ENCODE peak calls at places on chromosomes 7 and 10, in nine cellular contexts. U is NCI-H460; M is ELF-1; J is NCI-H2171 treated with DMSO at 0.1 percent for 48 hours; B is iPS DF 19.7; W is EL; X is kidney; D is CD4-positive, CD25-positive, alpha-beta regulatory T cell; L is effector memory CD8-positive, alpha-beta T cell. O is an unnamed sample.

GRCh38 chr7:110003827-110004226 is 1087.1 kb upstream of the LRRN3 start:
- DNase-seq in J (peak; percentile 15), L (no peak), X (no peak), D (no peak), W (no peak), U (no peak), B (no peak), M (no peak), O (no peak)

GRCh38 chr10:114713525-114713924 is 55.5 kb upstream of the ABLIM1 start:
- DNase-seq in J (no peak), X (no peak), W (no peak), L (no peak), D (no peak), B (no peak), M (no peak), U (no peak), O (no peak)

GRCh38 chr7:155796381-155797261 is 15.6 kb downstream of the SHH start:
- DNase-seq in J (peak; percentile 10), M (peak; percentile 79), D (peak; percentile 51), W (no peak), L (peak; percentile 57), U (no peak), X (peak; percentile 90), B (no peak), O (peak; percentile 77)

GRCh38 chr10:129963831-129964501 is at the start of gene EBF3:
- DNase-seq in M (peak; percentile 91), B (no peak), L (no peak), D (no peak), J (peak; percentile 81), U (peak; percentile 20), X (peak; percentile 92), W (peak; percentile 57), O (peak; percentile 88)

GRCh38 chr7:29488203-29488970 is 75.2 kb upstream of the PRR15 start:
- DNase-seq in W (no peak), D (no peak), J (no peak), M (no peak), L (no peak), X (no peak), U (no peak), B (no peak), O (no peak)

GRCh38 chr7:1679966-1680730 is 10.1 kb downstream of the ELFN1 start:
- DNase-seq in J (no peak), X (peak; percentile 35), L (no peak), M (no peak), B (no peak), W (no peak), U (no peak), D (no peak), O (no peak)

GRCh38 chr10:88995156-88995876 is 4.7 kb downstream of the FAS start:
- DNase-seq in U (no peak), L (no peak), W (no peak), J (no peak), B (no peak), D (peak; percentile 82), X (peak; percentile 45), M (no peak), O (no peak)

GRCh38 chr10:49328401-49329185 is 29.6 kb downstream of the C10orf71 start:
- DNase-seq in J (no peak), L (no peak), D (no peak), B (no peak), W (no peak), U (no peak), X (no peak), M (no peak), O (no peak)

GRCh38 chr10:47189802-47190201 is 110.2 kb upstream of the GDF10 start:
- DNase-seq in W (no peak), J (no peak), U (no peak), X (no peak), B (no peak), L (no peak), D (no peak), M (no peak), O (no peak)

GRCh38 chr10:131068760-131069159 is 242.8 kb downstream of the TCERG1L start:
- DNase-seq in W (no peak), B (no peak), X (no peak), J (no peak), U (no peak), L (no peak), M (no peak), D (no peak), O (peak; percentile 30)

GRCh38 chr7:82358009-82358578 is 85.5 kb downstream of the CACNA2D1 start:
- DNase-seq in L (no peak), J (no peak), U (no peak), W (no peak), D (no peak), X (no peak), B (no peak), M (no peak), O (no peak)

GRCh38 chr7:31104361-31105255 is 52.5 kb downstream of the ADCYAP1R1 start:
- DNase-seq in X (no peak), M (no peak), U (no peak), B (no peak), J (no peak), W (no peak), D (no peak), L (no peak), O (peak; percentile 35)

GRCh38 chr10:118249714-118250113 is 92.4 kb downstream of the FAM204A start:
- DNase-seq in U (no peak), D (no peak), J (no peak), B (no peak), M (no peak), L (no peak), W (no peak), X (no peak), O (no peak)

GRCh38 chr7:32519763-32520162 is 24.5 kb downstream of the AVL9 start:
- DNase-seq in U (no peak), J (no peak), X (no peak), M (no peak), L (no peak), B (no peak), D (no peak), W (no peak), O (no peak)

GRCh38 chr10:109987828-109988227 is 20.0 kb upstream of the ADD3 start:
- DNase-seq in L (no peak), M (no peak), W (no peak), D (no peak), U (no peak), B (no peak), J (no peak), X (no peak), O (no peak)